ENCODE peak calls at places on chromosomes 3 and 15, in eight cellular contexts. H, M, P, J, S, N, L and R are unnamed samples.

GRCh38 chr3:23629181-23629893 is 176.4 kb upstream of the UBE2E1 start:
- DNase-seq in H (peak; percentile 39), M (no peak), P (no peak), J (peak; percentile 61), S (no peak), N (no peak), L (no peak), R (no peak)

GRCh38 chr3:119557874-119558264 is 1.5 kb downstream of the CD80 start:
- DNase-seq in H (no peak), M (no peak), P (no peak), J (no peak), S (no peak), N (no peak), L (no peak), R (no peak)

GRCh38 chr3:147864754-147865354 is 455.7 kb downstream of the ZIC1 start:
- DNase-seq in H (no peak), M (no peak), P (no peak), J (no peak), S (no peak), N (no peak), L (no peak), R (no peak)

GRCh38 chr3:171654809-171655208 is 155.5 kb downstream of the PLD1 start:
- DNase-seq in H (peak; percentile 49), M (no peak), P (no peak), J (peak; percentile 15), S (peak; percentile 30), N (no peak), L (no peak), R (no peak)

GRCh38 chr3:151012753-151013152 is 40.2 kb upstream of the CLRN1 start:
- DNase-seq in H (no peak), M (no peak), P (no peak), J (no peak), S (no peak), N (no peak), L (no peak), R (no peak)

GRCh38 chr15:61227269-61228024 is 1.7 kb downstream of the RORA start:
- DNase-seq in H (peak; percentile 32), M (no peak), P (no peak), J (peak; percentile 49), S (peak; percentile 53), N (no peak), L (no peak), R (no peak)

GRCh38 chr3:2036096-2036495 is 62.6 kb upstream of the CNTN4 start:
- DNase-seq in H (no peak), M (no peak), P (no peak), J (no peak), S (no peak), N (no peak), L (no peak), R (no peak)

GRCh38 chr3:196569003-196569516 is 600 bp downstream of the FBXO45 start:
- DNase-seq in H (peak; percentile 63), M (no peak), P (peak; percentile 38), J (peak; percentile 28), S (peak; percentile 28), N (peak; percentile 29), L (peak; percentile 15), R (peak; percentile 55)

GRCh38 chr3:137304313-137305056 is 346.7 kb downstream of the IL20RB start:
- DNase-seq in H (no peak), M (no peak), P (no peak), J (no peak), S (no peak), N (no peak), L (no peak), R (no peak)

GRCh38 chr3:150737874-150738679 is 24.9 kb downstream of the SIAH2 start:
- DNase-seq in H (peak; percentile 72), M (no peak), P (no peak), J (peak; percentile 87), S (no peak), N (no peak), L (peak; percentile 25), R (no peak)